ENCODE peak calls at places on chromosomes 2 and 18, in nine cellular contexts. T, J, W, S, F, X, R, V and P are unnamed samples.

GRCh38 chr2:20584637-20585321 is 66.1 kb downstream of the HS1BP3 start:
- DNase-seq in T (peak; percentile 89), J (peak; percentile 99), W (peak; percentile 95), S (peak; percentile 97), F (peak; percentile 98), X (no peak), R (peak; percentile 93), V (peak; percentile 99), P (peak; percentile 96)

GRCh38 chr2:53403836-53404413 is 363.7 kb upstream of the CHAC2 start:
- DNase-seq in T (no peak), J (peak; percentile 77), W (peak; percentile 70), S (peak; percentile 8), F (peak; percentile 66), X (no peak), R (no peak), V (peak; percentile 85), P (peak; percentile 56)

GRCh38 chr2:121427187-121427689 is 103.4 kb upstream of the RNU4ATAC start:
- DNase-seq in T (no peak), J (no peak), W (no peak), S (peak; percentile 27), F (no peak), X (no peak), R (no peak), V (no peak), P (peak; percentile 23)

GRCh38 chr2:223598994-223599645 is 3.0 kb downstream of the SCG2 start:
- DNase-seq in T (no peak), J (peak; percentile 87), W (peak; percentile 85), S (peak; percentile 93), F (peak; percentile 88), X (no peak), R (peak; percentile 52), V (peak; percentile 89), P (peak; percentile 85)

GRCh38 chr2:32485399-32485798 is 128.6 kb downstream of the BIRC6 start:
- DNase-seq in T (peak; percentile 20), J (no peak), W (peak; percentile 78), S (no peak), F (peak; percentile 72), X (no peak), R (peak; percentile 26), V (peak; percentile 14), P (peak; percentile 16)

GRCh38 chr2:215693269-215693998 is 257.6 kb upstream of the FN1 start:
- DNase-seq in T (peak; percentile 85), J (peak; percentile 94), W (peak; percentile 86), S (peak; percentile 87), F (peak; percentile 87), X (no peak), R (peak; percentile 38), V (peak; percentile 95), P (peak; percentile 88)

GRCh38 chr18:54671291-54671881 is 80.3 kb downstream of the DYNAP start:
- DNase-seq in T (peak; percentile 46), J (peak; percentile 13), W (peak; percentile 57), S (peak; percentile 59), F (peak; percentile 59), X (no peak), R (no peak), V (peak; percentile 33), P (peak; percentile 63)

GRCh38 chr18:69480460-69480859 is 79.8 kb downstream of the DOK6 start:
- DNase-seq in T (no peak), J (no peak), W (no peak), S (no peak), F (no peak), X (no peak), R (no peak), V (no peak), P (no peak)

GRCh38 chr18:78805840-78806239 is 173.8 kb upstream of the SALL3 start:
- DNase-seq in T (no peak), J (no peak), W (no peak), S (no peak), F (no peak), X (no peak), R (no peak), V (no peak), P (no peak)

GRCh38 chr18:3058328-3059191 is 45.6 kb upstream of the LPIN2 start:
- DNase-seq in T (no peak), J (no peak), W (peak; percentile 60), S (no peak), F (no peak), X (no peak), R (no peak), V (no peak), P (no peak)

GRCh38 chr2:78407960-78408794 is 617.3 kb upstream of the REG3G start:
- DNase-seq in T (no peak), J (no peak), W (no peak), S (no peak), F (no peak), X (no peak), R (no peak), V (no peak), P (no peak)

DNA sequence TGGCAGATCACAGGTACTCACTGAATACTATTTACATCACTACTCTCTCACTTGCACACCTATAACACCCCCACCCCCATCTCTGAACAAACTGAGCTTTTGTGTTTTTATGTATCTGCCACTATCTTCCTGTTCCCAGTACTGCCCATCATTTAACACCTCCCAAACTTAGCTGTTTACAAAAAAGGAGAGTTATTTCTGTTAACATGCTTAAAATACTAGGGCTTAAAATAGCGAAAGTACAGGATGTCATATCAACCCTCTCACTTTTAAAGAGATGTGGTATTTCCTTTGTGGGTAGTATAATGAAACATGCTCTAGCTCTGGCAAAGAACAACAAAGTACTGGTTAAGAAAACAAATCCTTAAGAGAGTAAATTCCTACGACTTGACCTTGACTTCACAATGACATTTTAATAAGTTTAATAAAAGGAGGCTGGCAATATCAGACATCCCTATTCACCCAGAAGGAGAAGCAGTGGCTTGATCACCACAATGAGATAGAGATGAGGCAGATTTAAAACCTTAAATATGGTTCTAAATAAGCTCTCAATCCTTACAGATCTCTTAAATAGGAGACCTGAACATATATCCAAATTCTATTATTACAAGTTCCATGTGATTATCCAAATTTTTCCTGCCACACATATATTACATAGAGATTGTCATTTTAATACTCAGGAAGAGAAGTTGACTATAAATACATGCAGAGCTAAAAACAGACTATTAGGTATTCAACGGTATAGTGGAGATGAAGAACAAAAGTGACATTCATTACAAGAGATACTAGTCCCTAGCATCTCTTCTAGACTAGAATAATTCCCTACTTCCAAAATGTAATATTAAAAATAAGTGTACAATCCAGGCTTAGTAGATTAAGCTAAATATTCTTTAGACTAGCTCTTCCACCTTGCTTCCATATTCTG is 36.9 kb downstream of the TRAK2 start:
- DNase-seq in T (peak; percentile 80), J (peak; percentile 69), W (no peak), S (peak; percentile 73), F (peak; percentile 74), X (no peak), R (no peak), V (peak; percentile 75), P (peak; percentile 69)
- H3K4me3 ChIP-seq in T (no peak overlapping the region), J (no peak overlapping the region), W (no peak overlapping the region), S (no peak overlapping the region), F (no peak overlapping the region), X (no peak overlapping the region), R (no peak overlapping the region), V (no peak overlapping the region), P (peak overlapping the region; percentile 12)

DNA sequence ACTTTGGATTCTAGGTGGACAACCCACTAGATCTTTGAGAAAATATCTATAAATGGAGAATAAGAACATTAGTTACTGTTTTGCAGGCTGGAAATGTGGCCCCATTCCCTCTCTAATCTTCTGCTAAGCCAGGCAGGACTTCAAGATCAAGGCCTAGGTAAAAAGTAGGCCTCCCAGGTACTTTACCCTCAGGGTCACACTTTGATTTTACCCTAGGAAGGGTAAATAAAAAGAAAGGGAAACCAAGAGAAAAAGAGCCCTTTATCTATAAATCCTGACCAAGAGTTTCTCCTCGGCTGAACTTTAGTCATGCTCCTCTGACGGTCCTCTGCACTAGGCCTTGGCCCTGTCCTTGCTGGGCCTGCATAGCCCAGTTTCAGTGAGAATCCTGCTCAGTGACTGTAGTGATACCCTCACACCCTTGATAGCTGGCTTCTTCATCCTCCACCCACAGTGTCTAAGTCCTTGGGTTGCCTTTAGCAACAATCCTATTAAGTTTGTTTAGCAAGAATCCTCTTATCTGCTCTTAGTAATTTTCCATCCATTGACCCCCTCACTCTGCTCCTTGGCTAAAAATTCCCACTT is 20.4 kb upstream of the ITSN2 start:
- DNase-seq in T (no peak), J (no peak), W (no peak), S (no peak), F (no peak), X (no peak), R (no peak), V (no peak), P (no peak)
- TF ChIP-seq CTCF in T (no peak), J (no peak), W (no peak), S (no peak), F (no peak), X (no peak), R (no peak), V (no peak), P (no peak)

GRCh38 chr2:149041482-149041881 is 3.0 kb downstream of the LYPD6B start:
- DNase-seq in T (no peak), J (no peak), W (no peak), S (no peak), F (no peak), X (no peak), R (no peak), V (no peak), P (no peak)

GRCh38 chr2:149038442-149039212 is at the start of gene LYPD6B:
- DNase-seq in T (no peak), J (no peak), W (peak; percentile 13), S (peak; percentile 4), F (no peak), X (no peak), R (no peak), V (no peak), P (no peak)

GRCh38 chr2:149040451-149040850 is 2.0 kb downstream of the LYPD6B start:
- DNase-seq in T (peak; percentile 14), J (no peak), W (peak; percentile 19), S (peak; percentile 11), F (peak; percentile 31), X (no peak), R (no peak), V (no peak), P (no peak)

GRCh38 chr2:149037851-149038250 is 648 bp upstream of the LYPD6B start:
- DNase-seq in T (no peak), J (no peak), W (no peak), S (no peak), F (no peak), X (no peak), R (no peak), V (no peak), P (no peak)

DNA sequence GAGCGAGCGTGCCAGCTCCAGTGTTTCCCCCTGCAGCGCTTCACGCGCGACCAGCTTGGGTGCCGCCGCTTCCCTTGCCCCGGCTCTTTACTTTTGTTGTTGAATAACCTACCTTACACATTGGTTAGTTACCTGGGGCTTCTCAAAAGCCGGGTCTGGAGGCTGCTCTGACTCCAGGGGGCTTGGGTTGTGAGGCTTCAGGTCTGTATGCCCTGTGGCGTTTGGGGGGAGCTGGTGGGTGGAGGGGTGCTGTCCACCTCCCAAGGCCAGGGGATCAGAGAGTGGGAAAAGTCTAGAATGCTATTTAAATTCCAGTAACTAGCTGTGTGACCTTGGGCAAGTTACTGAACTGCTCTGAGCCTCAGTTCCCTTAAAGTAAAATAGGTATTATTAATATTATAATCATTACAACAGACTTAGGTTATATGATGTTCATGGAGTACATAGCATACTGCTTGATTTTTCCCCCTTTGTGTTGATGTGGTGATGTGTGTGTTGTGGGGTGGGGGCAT is 770 bp downstream of the LYPD6B start:
- DNase-seq in T (no peak), J (no peak), W (no peak), S (no peak), F (no peak), X (no peak), R (no peak), V (no peak), P (no peak)
- H3K4me3 ChIP-seq in T (no peak overlapping the region), J (peak overlapping the region; percentile 39), W (peak overlapping the region; percentile 61), S (peak overlapping the region; percentile 47), F (no peak overlapping the region), X (no peak overlapping the region), R (peak overlapping the region; percentile 38), V (peak overlapping the region; percentile 7), P (no peak overlapping the region)

GRCh38 chr2:64363848-64364247 is 90.1 kb upstream of the LGALSL start:
- DNase-seq in T (no peak), J (no peak), W (no peak), S (no peak), F (no peak), X (no peak), R (no peak), V (no peak), P (no peak)
- TF ChIP-seq CTCF in T (no peak), J (no peak), W (no peak), S (no peak), F (no peak), X (no peak), R (no peak), V (no peak), P (no peak)